ENCODE peak calls at places on chromosomes 4 and X, in ten cellular contexts. K, E, F, V, H, N, Z, I, P and C are unnamed samples.

GRCh38 chr4:78691971-78692814 is 84.0 kb upstream of the BMP2K start:
- DNase-seq in K (peak), E (peak), F (peak), V (no peak), H (peak), N (peak), Z (no peak), I (peak), P (peak), C (no peak)

GRCh38 chr4:185870437-185870836 is 58.4 kb upstream of the SORBS2 start:
- DNase-seq in K (no peak), E (no peak), F (no peak), V (no peak), H (no peak), N (no peak), Z (no peak), I (no peak), P (no peak), C (no peak)

GRCh38 chr4:115687356-115687755 is 573.9 kb upstream of the NDST4 start:
- DNase-seq in K (no peak), E (no peak), F (no peak), V (no peak), H (no peak), N (no peak), Z (no peak), I (no peak), P (peak), C (no peak)

GRCh38 chrX:134294548-134294947 is 57.6 kb downstream of the CCDC160 start:
- DNase-seq in K (no peak), E (no peak), F (peak), V (no peak), H (peak), N (no peak), Z (no peak), I (peak), P (no peak), C (no peak)

GRCh38 chr4:55079451-55080173 is 45.8 kb downstream of the KDR start:
- DNase-seq in K (no peak), E (no peak), F (peak), V (no peak), H (peak), N (no peak), Z (no peak), I (no peak), P (no peak), C (no peak)

GRCh38 chr4:83231620-83232056 is 53.0 kb downstream of the COQ2 start:
- DNase-seq in K (no peak), E (no peak), F (no peak), V (no peak), H (peak), N (no peak), Z (no peak), I (peak), P (peak), C (no peak)

GRCh38 chr4:119103263-119103662 is 32.4 kb upstream of the MYOZ2 start:
- DNase-seq in K (peak), E (no peak), F (peak), V (no peak), H (peak), N (no peak), Z (no peak), I (no peak), P (peak), C (peak)

GRCh38 chr4:126182801-126183200 is 868.0 kb downstream of the FAT4 start:
- DNase-seq in K (no peak), E (no peak), F (no peak), V (no peak), H (no peak), N (no peak), Z (no peak), I (no peak), P (no peak), C (no peak)

GRCh38 chrX:124228849-124229248 is 103.6 kb upstream of the TEX13D start:
- DNase-seq in K (no peak), E (no peak), F (no peak), V (no peak), H (no peak), N (no peak), Z (no peak), I (peak), P (no peak), C (no peak)

GRCh38 chr4:142550955-142551354 is 295.1 kb downstream of the INPP4B start:
- DNase-seq in K (no peak), E (no peak), F (no peak), V (no peak), H (no peak), N (no peak), Z (peak), I (no peak), P (peak), C (no peak)

GRCh38 chr4:116413222-116413621 is 672.2 kb downstream of the TRAM1L1 start:
- DNase-seq in K (no peak), E (no peak), F (no peak), V (no peak), H (no peak), N (no peak), Z (no peak), I (no peak), P (no peak), C (no peak)

GRCh38 chrX:21940356-21940829 is at the start of gene SMS:
- DNase-seq in K (peak), E (peak), F (peak), V (peak), H (peak), N (peak), Z (peak), I (peak), P (peak), C (peak)

GRCh38 chr4:16627999-16628398 is 270.4 kb downstream of the LDB2 start:
- DNase-seq in K (no peak), E (no peak), F (peak), V (no peak), H (peak), N (no peak), Z (no peak), I (no peak), P (peak), C (no peak)

GRCh38 chr4:6926081-6926480 is 16.5 kb downstream of the TBC1D14 start:
- DNase-seq in K (no peak), E (no peak), F (no peak), V (no peak), H (no peak), N (no peak), Z (no peak), I (no peak), P (no peak), C (no peak)

GRCh38 chr4:5887361-5888221 is 5.3 kb downstream of the CRMP1 start:
- DNase-seq in K (no peak), E (no peak), F (no peak), V (peak), H (no peak), N (peak), Z (no peak), I (no peak), P (no peak), C (no peak)

GRCh38 chr4:6612961-6613675 is 27.4 kb upstream of the MRFAP1 start:
- DNase-seq in K (no peak), E (no peak), F (no peak), V (no peak), H (no peak), N (no peak), Z (no peak), I (no peak), P (no peak), C (no peak)

GRCh38 chrX:127459784-127460183 is 592.4 kb downstream of the ACTRT1 start:
- DNase-seq in K (no peak), E (no peak), F (no peak), V (peak), H (no peak), N (no peak), Z (no peak), I (no peak), P (peak), C (no peak)
- TF ChIP-seq CTCF in K (no peak), E (no peak), F (no peak), V (peak), H (no peak), N (no peak), Z (no peak), I (no peak), P (peak), C (no peak)

GRCh38 chr4:87241341-87241740 is 20.9 kb upstream of the KLHL8 start:
- DNase-seq in K (no peak), E (no peak), F (no peak), V (no peak), H (no peak), N (no peak), Z (no peak), I (no peak), P (no peak), C (no peak)
- TF ChIP-seq CTCF in K (no peak), E (no peak), F (no peak), V (no peak), H (no peak), N (no peak), Z (no peak), I (no peak), P (no peak), C (no peak)

GRCh38 chrX:44244008-44244407 is 99.5 kb downstream of the EFHC2 start:
- DNase-seq in K (peak), E (no peak), F (peak), V (no peak), H (peak), N (no peak), Z (no peak), I (peak), P (peak), C (peak)
- TF ChIP-seq CTCF in K (peak), E (no peak), F (peak), V (peak), H (peak), N (peak), Z (peak), I (peak), P (peak), C (peak)

GRCh38 chr4:41661447-41662076 is 87.0 kb downstream of the PHOX2B start:
- DNase-seq in K (peak), E (peak), F (peak), V (peak), H (peak), N (peak), Z (peak), I (peak), P (no peak), C (peak)
- TF ChIP-seq CTCF in K (peak), E (no peak), F (peak), V (peak), H (peak), N (peak), Z (peak), I (peak), P (peak), C (peak)

GRCh38 chr4:89301902-89302301 is 5.7 kb downstream of the GPRIN3 start:
- DNase-seq in K (no peak), E (no peak), F (no peak), V (no peak), H (no peak), N (no peak), Z (no peak), I (no peak), P (no peak), C (no peak)
- TF ChIP-seq CTCF in K (no peak), E (no peak), F (no peak), V (no peak), H (no peak), N (no peak), Z (no peak), I (no peak), P (no peak), C (no peak)

DNA sequence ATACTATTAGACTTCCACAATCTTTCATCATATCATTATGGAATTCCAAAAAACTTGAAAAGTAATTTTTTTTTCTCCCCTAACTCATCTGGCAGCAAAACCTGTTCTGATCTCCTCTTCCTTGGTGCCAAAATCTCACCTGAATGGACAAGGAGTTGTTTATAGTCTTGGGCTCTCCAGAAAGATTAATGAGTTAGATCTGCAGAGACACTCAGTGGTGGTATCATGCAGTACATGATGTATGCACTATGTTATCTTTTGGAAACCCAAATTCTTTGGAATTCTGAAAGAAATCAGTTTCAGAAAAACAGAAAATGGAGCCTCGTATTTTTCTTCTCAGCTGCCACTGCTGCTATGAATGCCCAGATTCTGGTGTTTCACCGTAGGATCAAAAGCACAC is 11.7 kb downstream of the GPM6B start:
- DNase-seq in K (no peak), E (no peak), F (no peak), V (no peak), H (no peak), N (no peak), Z (no peak), I (peak), P (no peak), C (no peak)
- TF ChIP-seq CTCF in K (no peak), E (no peak), F (no peak), V (no peak), H (no peak), N (no peak), Z (no peak), I (peak), P (peak), C (no peak)

GRCh38 chr4:81409836-81410235 is 61.9 kb downstream of the RASGEF1B start:
- DNase-seq in K (no peak), E (no peak), F (no peak), V (no peak), H (no peak), N (no peak), Z (no peak), I (no peak), P (no peak), C (no peak)

GRCh38 chr4:81405900-81406401 is 65.8 kb downstream of the RASGEF1B start:
- DNase-seq in K (peak), E (no peak), F (peak), V (peak), H (peak), N (peak), Z (peak), I (peak), P (peak), C (peak)

GRCh38 chr4:81408341-81408740 is 63.4 kb downstream of the RASGEF1B start:
- DNase-seq in K (no peak), E (no peak), F (no peak), V (no peak), H (no peak), N (no peak), Z (no peak), I (no peak), P (no peak), C (no peak)

GRCh38 chr4:81407726-81408125 is 64.0 kb downstream of the RASGEF1B start:
- DNase-seq in K (no peak), E (no peak), F (no peak), V (no peak), H (no peak), N (no peak), Z (no peak), I (no peak), P (no peak), C (no peak)

DNA sequence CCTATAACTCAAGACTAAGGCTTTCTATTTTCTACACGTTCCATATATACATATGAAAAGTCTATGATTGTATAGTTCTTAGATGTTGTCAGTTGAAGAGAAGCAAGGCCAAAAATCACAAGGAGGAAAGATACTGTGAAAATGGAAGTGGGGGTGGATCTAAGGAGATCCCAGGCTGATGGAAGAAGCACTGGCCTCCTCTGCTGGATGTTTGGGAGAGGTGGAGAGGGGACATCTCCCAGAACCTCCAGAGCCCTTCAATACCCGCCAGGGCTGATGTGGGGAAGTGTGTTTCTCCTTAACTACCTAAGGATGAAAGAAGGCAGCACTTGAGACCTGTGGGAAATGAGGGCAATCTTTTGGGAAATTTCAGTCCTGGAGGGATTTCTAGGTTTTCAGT is 67.4 kb downstream of the RASGEF1B start:
- DNase-seq in K (no peak), E (no peak), F (no peak), V (no peak), H (peak), N (no peak), Z (peak), I (no peak), P (no peak), C (no peak)
- TF ChIP-seq CTCF in K (no peak), E (no peak), F (no peak), V (no peak), H (peak), N (no peak), Z (no peak), I (no peak), P (peak), C (no peak)

GRCh38 chrX:74231625-74232024 is 72.4 kb upstream of the ZCCHC13 start:
- DNase-seq in K (no peak), E (no peak), F (no peak), V (no peak), H (no peak), N (no peak), Z (no peak), I (no peak), P (peak), C (no peak)
- TF ChIP-seq CTCF in K (no peak), E (no peak), F (no peak), V (no peak), H (no peak), N (no peak), Z (no peak), I (no peak), P (no peak), C (no peak)

DNA sequence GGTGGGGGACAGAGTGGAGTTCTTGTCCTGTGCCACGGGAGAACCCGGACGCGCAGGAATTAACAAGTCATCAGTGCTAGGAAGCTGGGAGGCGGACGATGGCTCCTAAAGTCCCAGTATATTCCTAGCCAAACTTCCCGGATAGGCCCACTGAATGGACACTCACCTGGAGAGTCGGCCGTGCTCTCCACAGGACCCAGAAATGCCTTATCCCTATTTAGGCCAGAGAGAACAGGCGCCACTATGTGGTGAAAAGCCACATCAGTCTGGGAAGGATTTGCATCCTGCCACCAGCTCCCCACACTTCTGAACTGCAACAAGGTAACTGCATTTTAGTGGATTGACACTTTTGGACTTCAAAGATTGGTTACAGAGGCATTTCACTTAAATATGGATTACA is 1.1 kb downstream of the CFAP299 start:
- DNase-seq in K (peak), E (no peak), F (peak), V (no peak), H (peak), N (no peak), Z (peak), I (peak), P (peak), C (peak)
- TF ChIP-seq CTCF in K (no peak), E (no peak), F (peak), V (peak), H (peak), N (no peak), Z (peak), I (peak), P (peak), C (no peak)